ENCODE peak calls at places on chromosome 9, in seven cellular contexts. V is thyroid gland, R is ovary, L is body of pancreas, C is suprapubic skin, U is A549, E is transverse colon. W is an unnamed sample.

GRCh38 chr9:85610074-85610855 is 131.5 kb downstream of the AGTPBP1 start:
- DNase-seq in V (peak; percentile 20), R (no peak), E (no peak), C (no peak), U (peak; percentile 78), L (peak; percentile 18), W (peak; percentile 33)

GRCh38 chr9:38362912-38363588 is 29.5 kb upstream of the ALDH1B1 start:
- DNase-seq in R (peak; percentile 51), L (peak; percentile 75), U (peak; percentile 60), C (peak; percentile 61), V (peak; percentile 37), E (peak; percentile 22), W (no peak)

GRCh38 chr9:126379661-126380365 is 53.2 kb downstream of the MVB12B start:
- DNase-seq in C (no peak), U (no peak), L (no peak), E (peak; percentile 5), V (no peak), R (no peak), W (peak; percentile 8)

GRCh38 chr9:110156902-110157301 is 51.1 kb downstream of the C9orf152 start:
- DNase-seq in C (no peak), U (no peak), E (peak; percentile 26), R (no peak), L (no peak), V (no peak), W (no peak)

GRCh38 chr9:107274096-107274495 is 9.0 kb upstream of the RAD23B start:
- DNase-seq in E (no peak), U (no peak), L (no peak), R (no peak), V (no peak), C (no peak), W (no peak)

GRCh38 chr9:134717793-134718645 is 76.4 kb downstream of the COL5A1 start:
- DNase-seq in R (no peak), C (no peak), L (no peak), E (no peak), V (no peak), U (no peak), W (no peak)

GRCh38 chr9:15404171-15404570 is 18.5 kb upstream of the SNAPC3 start:
- DNase-seq in L (no peak), R (no peak), V (no peak), C (no peak), U (no peak), E (no peak), W (no peak)

GRCh38 chr9:111668026-111668573 is 6.7 kb downstream of the GNG10 start:
- DNase-seq in R (no peak), U (no peak), E (no peak), C (no peak), V (no peak), L (no peak), W (no peak)

GRCh38 chr9:97903168-97903567 is 19.1 kb downstream of the TRMO start:
- DNase-seq in C (no peak), E (no peak), R (no peak), L (no peak), U (no peak), V (no peak), W (no peak)

GRCh38 chr9:114690308-114690707 is 8.3 kb upstream of the TEX48 start:
- DNase-seq in V (no peak), C (no peak), E (no peak), L (no peak), R (no peak), U (no peak), W (no peak)

GRCh38 chr9:2231831-2232230 is 216.7 kb downstream of the SMARCA2 start:
- DNase-seq in C (no peak), E (no peak), V (peak; percentile 51), L (peak; percentile 21), U (no peak), R (peak; percentile 81), W (no peak)

GRCh38 chr9:131815971-131816873 is 76.3 kb upstream of the RAPGEF1 start:
- DNase-seq in V (no peak), C (no peak), E (no peak), L (no peak), R (no peak), U (no peak), W (no peak)

GRCh38 chr9:131814714-131815113 is 74.8 kb upstream of the RAPGEF1 start:
- DNase-seq in U (no peak), R (no peak), E (no peak), V (no peak), L (no peak), C (no peak), W (no peak)

GRCh38 chr9:131817627-131818026 is 77.8 kb upstream of the RAPGEF1 start:
- DNase-seq in R (no peak), E (no peak), L (no peak), U (peak; percentile 28), C (no peak), V (no peak), W (no peak)

GRCh38 chr9:131818089-131818488 is 78.2 kb upstream of the RAPGEF1 start:
- DNase-seq in L (no peak), C (no peak), U (no peak), E (no peak), V (no peak), R (no peak), W (no peak)

DNA sequence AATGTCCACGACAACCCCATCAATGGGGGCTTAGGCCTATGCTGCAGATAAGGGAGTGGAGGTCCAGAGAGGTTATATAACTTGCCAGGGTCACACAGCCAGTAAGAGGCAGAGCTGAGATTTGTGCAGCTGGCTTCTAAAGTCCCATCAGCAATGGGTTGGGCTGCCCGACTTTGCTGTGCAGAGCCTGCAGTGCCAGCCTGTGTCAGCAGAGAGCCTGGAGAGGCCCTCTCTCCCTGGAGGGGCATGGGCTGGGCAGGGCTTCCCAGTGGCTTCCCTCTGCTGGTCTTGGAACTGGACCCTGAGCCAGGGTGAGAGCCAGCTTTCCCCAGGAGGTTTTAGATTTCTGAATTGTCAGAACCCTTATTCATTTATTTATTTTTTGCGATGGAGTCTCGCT is 77.2 kb upstream of the RAPGEF1 start:
- DNase-seq in L (no peak), E (no peak), V (no peak), C (no peak), R (no peak), U (no peak), W (no peak)
- H3K4me3 ChIP-seq in L (no peak overlapping the region), E (no peak overlapping the region), V (no peak overlapping the region), C (no peak overlapping the region), R (no peak overlapping the region), U (no peak overlapping the region), W (no peak overlapping the region)

GRCh38 chr9:21994526-21994995 is at the start of gene CDKN2B-AS1:
- DNase-seq in U (no peak), R (peak; percentile 36), C (no peak), V (no peak), E (peak; percentile 49), L (peak; percentile 50), W (no peak)

GRCh38 chr9:21996438-21996837 is 1.8 kb downstream of the CDKN2B-AS1 start:
- DNase-seq in V (no peak), C (no peak), E (no peak), R (no peak), U (no peak), L (no peak), W (no peak)

GRCh38 chr9:21994996-21995651 is 533 bp downstream of the CDKN2B-AS1 start:
- DNase-seq in V (peak; percentile 37), L (peak; percentile 58), E (peak; percentile 87), U (no peak), R (peak; percentile 40), C (peak; percentile 84), W (peak; percentile 59)

GRCh38 chr9:21996858-21997257 is 2.3 kb downstream of the CDKN2B-AS1 start:
- DNase-seq in L (no peak), U (no peak), V (no peak), E (no peak), C (no peak), R (no peak), W (no peak)

DNA sequence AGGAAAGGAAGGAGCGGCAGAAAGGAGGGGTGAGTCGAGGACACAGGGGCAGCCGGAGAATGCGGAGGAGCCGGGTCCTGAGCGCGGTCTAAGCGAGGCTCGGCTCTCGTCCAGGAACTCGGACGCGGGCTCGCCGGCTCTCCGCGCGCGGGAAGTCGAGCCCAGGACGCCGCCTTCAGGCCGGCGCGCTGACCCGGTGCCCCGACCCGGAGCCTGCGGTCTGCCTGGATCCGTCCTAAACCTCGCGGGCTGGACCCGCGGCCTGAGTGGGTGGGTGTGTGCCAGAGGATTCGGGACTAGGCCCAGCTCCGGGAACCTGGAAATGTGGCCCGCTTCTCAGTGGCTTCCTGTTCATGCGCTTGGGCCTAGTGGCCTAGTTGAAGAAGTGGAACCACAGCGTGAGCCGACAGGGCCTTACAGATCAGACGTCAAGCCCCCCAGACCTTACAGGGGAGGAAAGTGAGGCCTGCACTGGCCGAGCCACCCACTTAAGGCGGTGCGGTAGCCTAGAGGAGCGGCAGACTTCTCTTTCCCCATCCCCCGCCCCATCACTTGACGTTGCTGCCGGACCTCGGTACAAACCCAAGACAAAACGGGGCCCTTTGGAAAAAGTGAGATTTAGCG is 1.2 kb downstream of the CDKN2B-AS1 start:
- DNase-seq in C (peak; percentile 77), U (no peak), V (peak; percentile 13), E (peak; percentile 45), R (peak; percentile 34), L (peak; percentile 50), W (peak; percentile 19)
- TF ChIP-seq CTCF in C (no peak), U (no peak), V (no peak), E (no peak), R (no peak), L (no peak), W (no peak)

GRCh38 chr9:130041648-130042405 is 1.2 kb downstream of the FNBP1 start:
- DNase-seq in L (peak; percentile 14), C (peak; percentile 62), U (no peak), E (no peak), R (peak; percentile 37), V (peak; percentile 45), W (no peak)
- TF ChIP-seq POLR2A in L (no peak), C (no peak), U (no peak), E (peak; percentile 5), R (no peak), V (no peak), W (no peak)

GRCh38 chr9:128627127-128627715 is 29.4 kb downstream of the DYNC2I2 start:
- DNase-seq in V (no peak), U (no peak), C (no peak), L (no peak), E (no peak), R (no peak), W (no peak)
- H3K4me3 ChIP-seq in V (no peak overlapping the region), U (no peak overlapping the region), C (no peak overlapping the region), L (no peak overlapping the region), E (no peak overlapping the region), R (no peak overlapping the region), W (no peak overlapping the region)

GRCh38 chr9:120507936-120508510 is 71.9 kb downstream of the CDK5RAP2 start:
- DNase-seq in L (no peak), R (no peak), V (no peak), U (no peak), E (no peak), C (no peak), W (no peak)
- TF ChIP-seq CTCF in L (no peak), R (no peak), V (no peak), U (no peak), E (no peak), C (no peak), W (no peak)

GRCh38 chr9:34989056-34989945 is at the start of gene DNAJB5:
- DNase-seq in E (peak; percentile 98), U (peak; percentile 99), R (peak; percentile 97), L (peak; percentile 99), C (peak; percentile 99), V (peak; percentile 100), W (peak; percentile 100)
- TF ChIP-seq POLR2A in E (peak; percentile 74), U (peak; percentile 53), R (peak; percentile 79), L (peak; percentile 73), C (peak; percentile 63), V (peak; percentile 75), W (no peak)